ENCODE peak calls at places on chromosomes 13 and 19, in ten cellular contexts. W, K, Z, A, V, B, D, N, L and U are unnamed samples.

GRCh38 chr13:41596190-41596589 is 138.8 kb downstream of the RGCC start:
- DNase-seq in W (peak; percentile 43), K (no peak), Z (no peak), A (peak; percentile 56), V (no peak), B (no peak), D (no peak), N (no peak), L (no peak), U (no peak)

GRCh38 chr19:1411255-1412191 is 4.1 kb downstream of the DAZAP1 start:
- DNase-seq in W (peak; percentile 65), K (no peak), Z (no peak), A (peak; percentile 41), V (no peak), B (peak; percentile 84), D (peak; percentile 66), N (no peak), L (peak; percentile 77), U (no peak)

GRCh38 chr13:106919093-106919492 is 351.2 kb upstream of the ARGLU1 start:
- DNase-seq in W (no peak), K (no peak), Z (peak; percentile 1), A (peak; percentile 16), V (no peak), B (no peak), D (no peak), N (no peak), L (no peak), U (no peak)

GRCh38 chr13:66137384-66137783 is 1092.8 kb downstream of the PCDH9 start:
- DNase-seq in W (no peak), K (no peak), Z (no peak), A (no peak), V (no peak), B (no peak), D (no peak), N (no peak), L (no peak), U (no peak)

GRCh38 chr13:114115191-114115671 is 17.2 kb downstream of the RASA3 start:
- DNase-seq in W (peak; percentile 92), K (no peak), Z (peak; percentile 59), A (peak; percentile 84), V (peak; percentile 20), B (peak; percentile 25), D (peak; percentile 86), N (peak; percentile 72), L (peak; percentile 48), U (no peak)

GRCh38 chr19:43525836-43526771 is 897 bp downstream of the ETHE1 start:
- DNase-seq in W (no peak), K (no peak), Z (no peak), A (no peak), V (no peak), B (no peak), D (peak; percentile 79), N (no peak), L (no peak), U (no peak)

GRCh38 chr19:33175886-33176669 is 18.1 kb upstream of the LRP3 start:
- DNase-seq in W (peak; percentile 44), K (no peak), Z (no peak), A (peak; percentile 43), V (peak; percentile 43), B (peak; percentile 30), D (no peak), N (no peak), L (no peak), U (no peak)

GRCh38 chr19:5247957-5248705 is 92.5 kb downstream of the PTPRS start:
- DNase-seq in W (no peak), K (no peak), Z (no peak), A (no peak), V (no peak), B (no peak), D (no peak), N (no peak), L (no peak), U (no peak)

GRCh38 chr13:102825921-102826706 is 19.7 kb upstream of the ERCC5 start:
- DNase-seq in W (peak; percentile 95), K (no peak), Z (peak; percentile 97), A (peak; percentile 96), V (no peak), B (no peak), D (no peak), N (no peak), L (no peak), U (peak; percentile 85)

GRCh38 chr13:36142735-36143134 is 11.6 kb upstream of the DCLK1 start:
- DNase-seq in W (no peak), K (no peak), Z (no peak), A (no peak), V (no peak), B (no peak), D (no peak), N (no peak), L (no peak), U (no peak)

GRCh38 chr13:37136187-37136586 is 30.7 kb upstream of the CSNK1A1L start:
- DNase-seq in W (peak; percentile 47), K (no peak), Z (no peak), A (no peak), V (no peak), B (no peak), D (no peak), N (no peak), L (no peak), U (no peak)

GRCh38 chr13:72221276-72221962 is 354.4 kb upstream of the DACH1 start:
- DNase-seq in W (no peak), K (no peak), Z (no peak), A (peak; percentile 7), V (no peak), B (no peak), D (peak; percentile 54), N (no peak), L (peak; percentile 15), U (no peak)

GRCh38 chr13:37889102-37889501 is 19.5 kb upstream of the TRPC4 start:
- DNase-seq in W (peak; percentile 11), K (no peak), Z (no peak), A (peak; percentile 20), V (no peak), B (no peak), D (no peak), N (no peak), L (no peak), U (no peak)

GRCh38 chr19:16070366-16070990 is 5.8 kb upstream of the TPM4 start:
- DNase-seq in W (no peak), K (no peak), Z (no peak), A (no peak), V (peak; percentile 82), B (peak; percentile 54), D (peak; percentile 96), N (peak; percentile 86), L (peak; percentile 59), U (no peak)

GRCh38 chr19:22622020-22622419 is 12.1 kb upstream of the ZNF492 start:
- DNase-seq in W (no peak), K (no peak), Z (no peak), A (no peak), V (no peak), B (no peak), D (no peak), N (no peak), L (no peak), U (no peak)

GRCh38 chr13:78098249-78098648 is 179.6 kb upstream of the EDNRB start:
- DNase-seq in W (no peak), K (no peak), Z (no peak), A (no peak), V (no peak), B (no peak), D (no peak), N (no peak), L (no peak), U (no peak)

GRCh38 chr19:5217171-5217570 is 123.4 kb downstream of the PTPRS start:
- DNase-seq in W (no peak), K (no peak), Z (no peak), A (no peak), V (no peak), B (no peak), D (no peak), N (no peak), L (no peak), U (no peak)

GRCh38 chr19:48495391-48495790 is 16.2 kb downstream of the LMTK3 start:
- DNase-seq in W (no peak), K (no peak), Z (no peak), A (peak; percentile 49), V (no peak), B (no peak), D (no peak), N (no peak), L (no peak), U (no peak)

GRCh38 chr19:51711702-51712101 is 12.1 kb downstream of the HAS1 start:
- DNase-seq in W (no peak), K (no peak), Z (no peak), A (no peak), V (no peak), B (no peak), D (no peak), N (no peak), L (no peak), U (no peak)
- H3K4me3 ChIP-seq in W (no peak overlapping the region), K (no peak overlapping the region), Z (no peak overlapping the region), A (no peak overlapping the region), V (no peak overlapping the region), B (no peak overlapping the region), D (no peak overlapping the region), N (no peak overlapping the region), L (no peak overlapping the region), U (no peak overlapping the region)

DNA sequence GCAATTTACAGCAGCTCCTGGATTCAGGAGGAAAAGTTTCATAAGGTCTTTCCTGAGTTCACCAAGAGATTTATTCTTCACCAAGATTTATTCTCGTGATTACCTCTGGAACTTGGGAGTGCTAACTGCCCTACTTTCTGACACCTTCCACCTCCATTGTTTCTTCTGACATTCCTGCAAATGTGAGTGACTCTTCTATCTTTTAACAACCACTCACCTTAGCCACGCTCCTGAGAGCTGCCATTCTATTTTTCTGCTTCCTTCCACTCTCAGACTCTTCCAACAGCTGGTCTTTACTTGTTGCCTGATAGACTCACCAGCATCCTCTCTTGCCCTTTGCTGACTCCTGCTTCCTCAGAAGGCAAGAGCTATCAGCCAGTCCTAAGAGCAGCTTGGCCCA is 11.5 kb upstream of the CBY2 start:
- DNase-seq in W (no peak), K (no peak), Z (no peak), A (no peak), V (no peak), B (no peak), D (no peak), N (no peak), L (no peak), U (no peak)
- TF ChIP-seq CTCF in W (no peak), K (no peak), Z (no peak), A (no peak), V (no peak), B (no peak), D (no peak), N (no peak), L (no peak), U (no peak)

GRCh38 chr13:112741185-112741755 is 51.4 kb downstream of the ATP11A start:
- DNase-seq in W (no peak), K (no peak), Z (no peak), A (no peak), V (no peak), B (no peak), D (peak; percentile 26), N (no peak), L (no peak), U (no peak)
- H3K4me3 ChIP-seq in W (no peak overlapping the region), K (no peak overlapping the region), Z (no peak overlapping the region), A (no peak overlapping the region), V (no peak overlapping the region), B (peak overlapping the region; percentile 32), D (no peak overlapping the region), N (no peak overlapping the region), L (no peak overlapping the region), U (no peak overlapping the region)

DNA sequence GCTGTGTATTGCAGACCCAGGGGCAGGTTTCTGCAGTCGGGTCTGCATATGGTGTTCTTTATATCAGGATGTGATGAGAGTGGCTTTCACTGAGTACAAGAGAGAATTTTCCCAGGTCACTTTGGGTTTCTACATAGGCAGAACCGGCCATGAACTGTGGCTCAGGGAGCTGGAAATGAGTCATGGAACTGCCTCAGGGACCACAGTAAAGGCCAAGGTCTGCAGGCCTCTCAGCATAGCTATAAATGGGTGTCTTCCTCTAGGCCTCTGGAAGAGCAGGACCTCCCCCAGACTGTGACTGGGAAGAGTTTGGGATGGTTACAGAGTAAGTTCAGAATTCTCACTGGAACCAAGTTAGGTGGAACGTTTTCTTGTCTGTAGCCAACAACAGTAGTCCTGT is 51.8 kb upstream of the ZNF681 start:
- DNase-seq in W (no peak), K (no peak), Z (no peak), A (no peak), V (no peak), B (no peak), D (no peak), N (no peak), L (no peak), U (no peak)
- TF ChIP-seq CTCF in W (no peak), K (no peak), Z (no peak), A (no peak), V (no peak), B (no peak), D (no peak), N (no peak), L (no peak), U (no peak)